ENCODE peak calls at places on chromosomes 3 and 15, in six cellular contexts. One of them, this sample, is unnamed.

GRCh38 chr3:182596673-182597410 is 196.5 kb upstream of the ATP11B start:
- DNase-seq in left ventricle myocardium inferior: no peak
- DNase-seq in lung: no peak
- DNase-seq in right cardiac atrium: no peak
- DNase-seq in prostate gland: no peak
- DNase-seq in pancreas: no peak
- DNase-seq in this sample: no peak

GRCh38 chr3:40624189-40624754 is 99.5 kb downstream of the ZNF621 start:
- DNase-seq in left ventricle myocardium inferior: no peak
- DNase-seq in lung: no peak
- DNase-seq in right cardiac atrium: no peak
- DNase-seq in prostate gland: no peak
- DNase-seq in pancreas: no peak
- DNase-seq in this sample: no peak

GRCh38 chr15:95290376-95290973 is 1040.0 kb upstream of the NR2F2 start:
- DNase-seq in left ventricle myocardium inferior: no peak
- DNase-seq in lung: no peak
- DNase-seq in right cardiac atrium: no peak
- DNase-seq in prostate gland: no peak
- DNase-seq in pancreas: no peak
- DNase-seq in this sample: no peak

GRCh38 chr15:52193791-52194190 is 2.6 kb upstream of the GNB5 start:
- DNase-seq in left ventricle myocardium inferior: no peak
- DNase-seq in lung: no peak
- DNase-seq in right cardiac atrium: no peak
- DNase-seq in prostate gland: no peak
- DNase-seq in pancreas: no peak
- DNase-seq in this sample: no peak

GRCh38 chr3:154421067-154421466 is 8.9 kb downstream of the GPR149 start:
- DNase-seq in left ventricle myocardium inferior: no peak
- DNase-seq in lung: no peak
- DNase-seq in right cardiac atrium: no peak
- DNase-seq in prostate gland: no peak
- DNase-seq in pancreas: no peak
- DNase-seq in this sample: no peak

GRCh38 chr15:67707520-67708283 is 117.6 kb upstream of the SKOR1 start:
- DNase-seq in left ventricle myocardium inferior: no peak
- DNase-seq in lung: no peak
- DNase-seq in right cardiac atrium: no peak
- DNase-seq in prostate gland: no peak
- DNase-seq in pancreas: no peak
- DNase-seq in this sample: no peak

GRCh38 chr3:185797993-185798830 is 26.6 kb downstream of the IGF2BP2 start:
- DNase-seq in left ventricle myocardium inferior: no peak
- DNase-seq in lung: no peak
- DNase-seq in right cardiac atrium: no peak
- DNase-seq in prostate gland: no peak
- DNase-seq in pancreas: no peak
- DNase-seq in this sample: no peak

GRCh38 chr15:83324799-83325198 is 40.3 kb upstream of the BNC1 start:
- DNase-seq in left ventricle myocardium inferior: no peak
- DNase-seq in lung: no peak
- DNase-seq in right cardiac atrium: no peak
- DNase-seq in prostate gland: no peak
- DNase-seq in pancreas: no peak
- DNase-seq in this sample: no peak

GRCh38 chr3:150447631-150448465 is 39.8 kb downstream of the TSC22D2 start:
- DNase-seq in left ventricle myocardium inferior: no peak
- DNase-seq in lung: no peak
- DNase-seq in right cardiac atrium: no peak
- DNase-seq in prostate gland: no peak
- DNase-seq in pancreas: no peak
- DNase-seq in this sample: no peak

GRCh38 chr15:40985541-40986330 is 32.5 kb downstream of the CHAC1 start:
- DNase-seq in left ventricle myocardium inferior: no peak
- DNase-seq in lung: no peak
- DNase-seq in right cardiac atrium: no peak
- DNase-seq in prostate gland: no peak
- DNase-seq in pancreas: no peak
- DNase-seq in this sample: peak; percentile 78

GRCh38 chr15:62932436-62932835 is 110.1 kb upstream of the TPM1 start:
- DNase-seq in left ventricle myocardium inferior: no peak
- DNase-seq in lung: no peak
- DNase-seq in right cardiac atrium: no peak
- DNase-seq in prostate gland: no peak
- DNase-seq in pancreas: no peak
- DNase-seq in this sample: no peak

GRCh38 chr15:56211064-56211463 is 32.6 kb downstream of the RFX7 start:
- DNase-seq in left ventricle myocardium inferior: no peak
- DNase-seq in lung: no peak
- DNase-seq in right cardiac atrium: no peak
- DNase-seq in prostate gland: no peak
- DNase-seq in pancreas: no peak
- DNase-seq in this sample: no peak

GRCh38 chr3:48621461-48621869 is at the start of gene TMEM89:
- DNase-seq in left ventricle myocardium inferior: no peak
- DNase-seq in lung: no peak
- DNase-seq in right cardiac atrium: no peak
- DNase-seq in prostate gland: no peak
- DNase-seq in pancreas: no peak
- DNase-seq in this sample: no peak

GRCh38 chr15:52261498-52262242 is 33.9 kb downstream of the MYO5C start:
- DNase-seq in left ventricle myocardium inferior: peak; percentile 50
- DNase-seq in lung: peak; percentile 73
- DNase-seq in right cardiac atrium: peak; percentile 75
- DNase-seq in prostate gland: peak; percentile 68
- DNase-seq in pancreas: peak; percentile 57
- DNase-seq in this sample: peak; percentile 81

GRCh38 chr15:64122936-64123351 is 27.2 kb downstream of the SNX1 start:
- DNase-seq in left ventricle myocardium inferior: no peak
- DNase-seq in lung: peak; percentile 23
- DNase-seq in right cardiac atrium: no peak
- DNase-seq in prostate gland: no peak
- DNase-seq in pancreas: no peak
- DNase-seq in this sample: no peak

GRCh38 chr3:94076055-94076454 is 13.2 kb downstream of the NSUN3 start:
- DNase-seq in left ventricle myocardium inferior: no peak
- DNase-seq in lung: no peak
- DNase-seq in right cardiac atrium: no peak
- DNase-seq in prostate gland: no peak
- DNase-seq in pancreas: no peak
- DNase-seq in this sample: no peak

GRCh38 chr15:72375501-72375845 is 341 bp downstream of the HEXA start:
- DNase-seq in left ventricle myocardium inferior: peak; percentile 35
- DNase-seq in lung: peak; percentile 75
- DNase-seq in right cardiac atrium: no peak
- DNase-seq in prostate gland: peak; percentile 41
- DNase-seq in pancreas: peak; percentile 75
- DNase-seq in this sample: no peak

GRCh38 chr3:64188810-64189560 is 36.3 kb downstream of the PRICKLE2 start:
- DNase-seq in left ventricle myocardium inferior: no peak
- DNase-seq in lung: peak; percentile 40
- DNase-seq in right cardiac atrium: peak; percentile 53
- DNase-seq in prostate gland: peak; percentile 25
- DNase-seq in pancreas: no peak
- DNase-seq in this sample: no peak

GRCh38 chr3:192866804-192867203 is 50.9 kb downstream of the MB21D2 start:
- DNase-seq in left ventricle myocardium inferior: no peak
- DNase-seq in lung: no peak
- DNase-seq in right cardiac atrium: no peak
- DNase-seq in prostate gland: no peak
- DNase-seq in pancreas: no peak
- DNase-seq in this sample: no peak

GRCh38 chr15:73797366-73798158 is 44.4 kb upstream of the INSYN1 start:
- DNase-seq in left ventricle myocardium inferior: no peak
- DNase-seq in lung: no peak
- DNase-seq in right cardiac atrium: no peak
- DNase-seq in prostate gland: peak; percentile 31
- DNase-seq in pancreas: no peak
- DNase-seq in this sample: no peak

GRCh38 chr3:104190681-104191080 is 1176.0 kb upstream of the ALCAM start:
- DNase-seq in left ventricle myocardium inferior: no peak
- DNase-seq in lung: no peak
- DNase-seq in right cardiac atrium: no peak
- DNase-seq in prostate gland: no peak
- DNase-seq in pancreas: no peak
- DNase-seq in this sample: no peak

GRCh38 chr3:106560451-106560966 is 691.7 kb upstream of the CBLB start:
- DNase-seq in left ventricle myocardium inferior: no peak
- DNase-seq in lung: no peak
- DNase-seq in right cardiac atrium: no peak
- DNase-seq in prostate gland: no peak
- DNase-seq in pancreas: no peak
- DNase-seq in this sample: no peak

GRCh38 chr15:92074646-92075045 is 221.1 kb downstream of the SLCO3A1 start:
- DNase-seq in left ventricle myocardium inferior: peak; percentile 56
- DNase-seq in lung: peak; percentile 89
- DNase-seq in right cardiac atrium: peak; percentile 87
- DNase-seq in prostate gland: no peak
- DNase-seq in pancreas: no peak
- DNase-seq in this sample: peak; percentile 79

GRCh38 chr15:74817370-74817737 is 4.7 kb downstream of the LMAN1L start:
- DNase-seq in left ventricle myocardium inferior: peak; percentile 64
- DNase-seq in lung: no peak
- DNase-seq in right cardiac atrium: peak; percentile 75
- DNase-seq in prostate gland: peak; percentile 73
- DNase-seq in pancreas: no peak
- DNase-seq in this sample: no peak

GRCh38 chr15:100930306-100930848 is 11.2 kb downstream of the LRRK1 start:
- DNase-seq in left ventricle myocardium inferior: no peak
- DNase-seq in lung: no peak
- DNase-seq in right cardiac atrium: no peak
- DNase-seq in prostate gland: no peak
- DNase-seq in pancreas: no peak
- DNase-seq in this sample: no peak

GRCh38 chr3:183895296-183895695 is 10.6 kb upstream of the PARL start:
- DNase-seq in left ventricle myocardium inferior: no peak
- DNase-seq in lung: no peak
- DNase-seq in right cardiac atrium: no peak
- DNase-seq in prostate gland: peak; percentile 17
- DNase-seq in pancreas: no peak
- DNase-seq in this sample: no peak

GRCh38 chr3:11062704-11063103 is 70.2 kb downstream of the SLC6A1 start:
- DNase-seq in left ventricle myocardium inferior: no peak
- DNase-seq in lung: no peak
- DNase-seq in right cardiac atrium: no peak
- DNase-seq in prostate gland: no peak
- DNase-seq in pancreas: no peak
- DNase-seq in this sample: no peak

GRCh38 chr15:36401586-36401966 is 177.8 kb upstream of the CDIN1 start:
- DNase-seq in left ventricle myocardium inferior: no peak
- DNase-seq in lung: no peak
- DNase-seq in right cardiac atrium: no peak
- DNase-seq in prostate gland: no peak
- DNase-seq in pancreas: no peak
- DNase-seq in this sample: no peak
- H3K4me3 ChIP-seq in left ventricle myocardium inferior: peak overlapping the region; percentile 6
- H3K4me3 ChIP-seq in lung: no peak overlapping the region
- H3K4me3 ChIP-seq in right cardiac atrium: peak overlapping the region; percentile 42
- H3K4me3 ChIP-seq in prostate gland: no peak overlapping the region
- H3K4me3 ChIP-seq in pancreas: no peak overlapping the region
- H3K4me3 ChIP-seq in this sample: no peak overlapping the region

DNA sequence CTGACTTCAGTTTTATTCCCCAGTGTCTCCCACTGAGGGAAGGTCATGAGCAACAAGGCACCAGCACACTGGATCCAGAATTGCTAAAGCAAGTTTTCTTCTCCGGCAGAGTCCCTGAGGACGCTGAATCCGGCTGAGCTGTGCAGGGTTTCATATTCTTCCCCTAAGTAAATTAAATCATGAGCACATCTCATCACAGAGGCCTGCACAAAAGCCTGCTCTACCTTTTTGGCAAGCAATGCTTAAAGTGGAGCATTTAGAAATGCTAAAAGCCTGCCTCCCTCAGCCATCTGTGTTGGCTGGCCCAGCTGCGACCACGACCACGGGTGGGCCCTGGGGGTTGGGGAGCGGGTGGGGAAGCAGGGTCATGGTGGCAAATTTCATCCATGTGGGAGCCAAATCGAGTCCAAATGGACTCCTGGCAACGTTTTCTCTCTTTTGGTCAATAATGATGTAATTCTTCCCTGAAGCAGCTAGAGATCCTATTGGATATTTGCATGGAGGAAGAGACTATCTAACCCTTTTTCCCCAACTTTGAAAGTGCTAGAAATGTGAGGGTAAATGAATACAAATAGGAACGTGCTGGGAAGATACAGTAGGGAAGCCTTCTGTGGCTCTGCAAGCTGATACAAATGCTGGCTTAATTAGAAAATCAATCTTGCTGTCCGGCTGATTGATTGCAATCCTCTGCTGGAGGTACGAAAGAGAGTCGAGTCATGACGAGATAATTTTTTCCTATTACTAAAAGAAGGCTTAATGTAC is 532.8 kb upstream of the TBL1XR1 start:
- DNase-seq in left ventricle myocardium inferior: peak; percentile 61
- DNase-seq in lung: no peak
- DNase-seq in right cardiac atrium: peak; percentile 77
- DNase-seq in prostate gland: no peak
- DNase-seq in pancreas: no peak
- DNase-seq in this sample: no peak
- H3K4me1 ChIP-seq in left ventricle myocardium inferior: peaks cover 15% of the 10 kb centered on the region
- H3K4me1 ChIP-seq in lung: peaks cover 12% of the 10 kb centered on the region
- H3K4me1 ChIP-seq in right cardiac atrium: peaks cover 2% of the 10 kb centered on the region
- H3K4me1 ChIP-seq in prostate gland: no peaks in the 10 kb centered on the region
- H3K4me1 ChIP-seq in pancreas: no peaks in the 10 kb centered on the region
- H3K4me1 ChIP-seq in this sample: peaks cover 5% of the 10 kb centered on the region

GRCh38 chr3:38538773-38539353 is 42.7 kb downstream of the EXOG start:
- DNase-seq in left ventricle myocardium inferior: peak; percentile 54
- DNase-seq in lung: no peak
- DNase-seq in right cardiac atrium: peak; percentile 74
- DNase-seq in prostate gland: no peak
- DNase-seq in pancreas: no peak
- DNase-seq in this sample: no peak

GRCh38 chr3:38533285-38533994 is 37.3 kb downstream of the EXOG start:
- DNase-seq in left ventricle myocardium inferior: peak; percentile 83
- DNase-seq in lung: no peak
- DNase-seq in right cardiac atrium: peak; percentile 87
- DNase-seq in prostate gland: no peak
- DNase-seq in pancreas: no peak
- DNase-seq in this sample: no peak

GRCh38 chr3:38534604-38535003 is 38.5 kb downstream of the EXOG start:
- DNase-seq in left ventricle myocardium inferior: no peak
- DNase-seq in lung: no peak
- DNase-seq in right cardiac atrium: no peak
- DNase-seq in prostate gland: no peak
- DNase-seq in pancreas: no peak
- DNase-seq in this sample: no peak

GRCh38 chr3:38534180-38534579 is 38.0 kb downstream of the EXOG start:
- DNase-seq in left ventricle myocardium inferior: no peak
- DNase-seq in lung: no peak
- DNase-seq in right cardiac atrium: no peak
- DNase-seq in prostate gland: no peak
- DNase-seq in pancreas: no peak
- DNase-seq in this sample: no peak

GRCh38 chr3:38536686-38537085 is 40.5 kb downstream of the EXOG start:
- DNase-seq in left ventricle myocardium inferior: no peak
- DNase-seq in lung: no peak
- DNase-seq in right cardiac atrium: no peak
- DNase-seq in prostate gland: no peak
- DNase-seq in pancreas: no peak
- DNase-seq in this sample: no peak
- H3K4me3 ChIP-seq in left ventricle myocardium inferior: no peak overlapping the region
- H3K4me3 ChIP-seq in lung: no peak overlapping the region
- H3K4me3 ChIP-seq in right cardiac atrium: no peak overlapping the region
- H3K4me3 ChIP-seq in prostate gland: no peak overlapping the region
- H3K4me3 ChIP-seq in pancreas: no peak overlapping the region
- H3K4me3 ChIP-seq in this sample: no peak overlapping the region

GRCh38 chr15:78049691-78050440 is 27.6 kb downstream of the TBC1D2B start:
- DNase-seq in left ventricle myocardium inferior: no peak
- DNase-seq in lung: no peak
- DNase-seq in right cardiac atrium: no peak
- DNase-seq in prostate gland: no peak
- DNase-seq in pancreas: no peak
- DNase-seq in this sample: no peak
- H3K4me1 ChIP-seq in left ventricle myocardium inferior: peaks cover 72% of the 10 kb centered on the region
- H3K4me1 ChIP-seq in lung: peaks cover 14% of the 10 kb centered on the region
- H3K4me1 ChIP-seq in right cardiac atrium: peaks cover 11% of the 10 kb centered on the region
- H3K4me1 ChIP-seq in prostate gland: peaks cover 14% of the 10 kb centered on the region
- H3K4me1 ChIP-seq in pancreas: peaks cover 22% of the 10 kb centered on the region
- H3K4me1 ChIP-seq in this sample: no peaks in the 10 kb centered on the region

This sample was measured in aorta.